ENCODE peak calls at places on chromosome 17, in four cellular contexts. Q is fibroblast of mammary gland, W is HFF-Myc, U is uterus. R is an unnamed sample.

GRCh38 chr17:19417611-19418010 is 6.6 kb downstream of the RNF112 start:
- DNase-seq in Q (no peak), W (no peak), U (no peak), R (no peak)

GRCh38 chr17:19996502-19996901 is 12.7 kb upstream of the SPECC1 start:
- DNase-seq in Q (no peak), W (no peak), U (no peak), R (no peak)

GRCh38 chr17:19372439-19372838 is 5.9 kb upstream of the MAPK7 start:
- DNase-seq in Q (no peak), W (no peak), U (no peak), R (no peak)

GRCh38 chr17:69800870-69801269 is 274.2 kb upstream of the KCNJ16 start:
- DNase-seq in Q (no peak), W (no peak), U (no peak), R (no peak)

GRCh38 chr17:78568494-78569115 is 8.6 kb downstream of the DNAH17 start:
- DNase-seq in Q (peak), W (no peak), U (no peak), R (peak)

GRCh38 chr17:27555364-27555763 is 75.6 kb upstream of the LGALS9 start:
- DNase-seq in Q (no peak), W (no peak), U (no peak), R (peak)

GRCh38 chr17:14098246-14098645 is 28.9 kb downstream of the COX10 start:
- DNase-seq in Q (no peak), W (no peak), U (no peak), R (no peak)

GRCh38 chr17:42781639-42782401 is 1.4 kb downstream of the WNK4 start:
- DNase-seq in Q (no peak), W (no peak), U (no peak), R (peak)

GRCh38 chr17:9044796-9045470 is 23.6 kb downstream of the NTN1 start:
- DNase-seq in Q (no peak), W (no peak), U (peak), R (no peak)

GRCh38 chr17:4506892-4507291 is 8.2 kb downstream of the SPNS2 start:
- DNase-seq in Q (no peak), W (no peak), U (no peak), R (no peak)

DNA sequence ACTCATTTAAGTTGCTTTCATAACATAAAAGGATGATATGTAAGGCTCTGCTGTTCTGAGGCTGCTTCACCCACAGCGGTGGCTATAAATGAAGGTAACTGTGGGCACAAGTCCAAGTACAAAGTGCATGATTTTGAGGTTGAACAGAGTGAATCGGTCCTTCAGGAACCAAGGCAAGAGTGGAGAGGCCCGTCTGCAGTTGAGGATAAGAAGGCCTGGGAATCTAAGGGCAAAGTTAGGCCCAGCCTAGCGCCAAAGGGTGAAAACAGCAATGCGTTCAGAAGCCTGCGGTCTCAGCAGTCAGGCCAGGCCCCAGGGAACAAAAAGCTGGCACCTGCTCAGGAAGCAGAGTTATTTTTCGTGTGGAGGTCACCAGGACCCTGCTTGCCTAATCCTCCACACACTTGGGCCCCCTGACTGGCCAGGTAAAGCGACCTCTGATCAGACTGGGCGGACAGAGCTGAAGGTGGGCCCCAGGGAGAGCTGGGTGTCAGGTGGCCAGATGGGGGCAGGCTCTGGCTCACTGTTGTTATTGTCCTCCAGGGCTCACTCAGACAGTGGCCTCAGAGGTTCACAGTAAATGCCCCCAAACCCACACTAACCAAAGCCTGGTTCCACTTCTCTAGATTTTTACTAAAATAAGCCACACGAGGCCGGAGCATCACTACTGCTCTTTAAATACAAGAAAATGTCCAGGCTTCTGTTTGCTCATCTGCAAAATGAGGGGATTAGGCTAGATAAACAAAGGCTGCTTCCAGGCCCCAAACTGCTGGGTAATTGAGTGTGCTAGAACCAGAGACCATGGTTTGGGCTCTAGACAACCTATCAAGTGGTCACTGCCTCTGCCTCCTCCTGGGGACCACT is 46.4 kb downstream of the TEX2 start:
- DNase-seq in Q (peak), W (no peak), U (peak), R (peak)
- TF ChIP-seq CTCF in Q (no peak), W (peak), U (no peak), R (no peak)

GRCh38 chr17:12667299-12667958 is 1.7 kb downstream of the MYOCD start:
- DNase-seq in Q (peak), W (no peak), U (peak), R (peak)

GRCh38 chr17:12665263-12666210 is at the start of gene MYOCD:
- DNase-seq in Q (no peak), W (no peak), U (peak), R (no peak)

GRCh38 chr17:12664894-12665262 is 812 bp upstream of the MYOCD start:
- DNase-seq in Q (no peak), W (no peak), U (no peak), R (no peak)

GRCh38 chr17:12664252-12664651 is 1.4 kb upstream of the MYOCD start:
- DNase-seq in Q (no peak), W (no peak), U (no peak), R (no peak)

DNA sequence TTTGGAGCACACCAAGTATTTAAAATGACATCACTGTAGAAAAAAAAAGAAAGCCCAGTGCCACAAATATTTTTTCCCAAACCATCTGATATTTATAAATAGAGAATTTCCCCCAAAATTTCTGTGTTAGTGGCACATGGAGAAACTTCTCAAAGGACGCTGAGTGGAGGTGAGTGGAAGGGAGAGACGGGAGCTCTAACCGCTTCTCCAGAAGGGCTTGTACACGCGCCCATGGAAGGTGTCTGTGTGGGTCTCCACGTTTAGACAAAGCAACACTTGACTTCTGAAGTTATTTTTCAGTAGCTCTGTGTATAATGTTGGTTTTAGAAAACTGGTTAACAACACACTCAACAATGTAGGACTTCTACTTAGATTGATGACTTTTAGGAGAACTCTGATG is 1.0 kb downstream of the MYOCD start:
- DNase-seq in Q (no peak), W (no peak), U (no peak), R (no peak)
- H3K4me3 ChIP-seq in Q (no peak), W (no peak), U (peak), R (no peak)

DNA sequence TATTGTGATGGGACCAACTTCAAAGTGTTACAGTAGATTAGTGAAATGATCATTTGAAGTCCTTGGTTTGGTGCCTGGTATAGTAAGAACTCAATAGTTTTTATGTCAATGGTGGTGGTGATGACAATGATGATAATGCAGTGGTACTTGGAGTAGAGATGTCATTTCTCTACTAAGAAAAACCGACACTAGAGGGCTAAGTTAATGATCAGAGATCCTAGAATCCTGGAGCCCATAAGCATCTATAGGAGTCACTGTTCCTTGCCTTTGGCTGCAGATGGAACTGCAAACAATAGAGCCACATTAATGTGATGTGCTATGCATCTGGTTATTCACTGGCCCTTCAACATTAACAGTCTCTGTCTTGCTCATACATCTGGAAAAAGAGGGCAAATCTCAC is 103.8 kb downstream of the ANKFN1 start:
- DNase-seq in Q (no peak), W (no peak), U (no peak), R (no peak)
- TF ChIP-seq CTCF in Q (no peak), W (no peak), U (no peak), R (no peak)

DNA sequence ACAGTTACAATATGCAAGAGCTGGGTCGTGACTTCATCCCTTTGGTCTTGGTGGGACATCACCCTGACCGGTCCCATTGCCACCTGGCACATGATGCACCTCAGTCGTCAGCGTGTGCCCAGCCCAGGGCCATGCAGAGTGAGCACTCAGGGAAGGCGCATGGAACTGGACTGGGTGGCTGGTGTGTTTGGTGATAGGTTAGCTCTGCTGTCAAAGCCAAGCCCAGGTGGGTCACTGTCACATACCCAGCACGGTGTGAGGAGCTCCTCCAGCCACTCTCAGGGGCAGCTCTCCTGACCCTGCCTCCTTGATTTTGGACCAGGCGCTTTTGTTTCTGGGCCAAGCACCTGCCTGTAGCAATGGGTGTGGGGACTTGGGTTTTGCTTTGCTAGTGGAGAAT is 180.9 kb downstream of the RAB11FIP4 start:
- DNase-seq in Q (no peak), W (no peak), U (no peak), R (no peak)
- H3K4me3 ChIP-seq in Q (no peak), W (no peak), U (no peak), R (no peak)

GRCh38 chr17:1108810-1109605 is 70.8 kb downstream of the ABR start:
- DNase-seq in Q (peak), W (no peak), U (no peak), R (peak)

GRCh38 chr17:1109606-1110523 is 69.9 kb downstream of the ABR start:
- DNase-seq in Q (no peak), W (no peak), U (no peak), R (no peak)

GRCh38 chr17:1107083-1107776 is 72.6 kb downstream of the ABR start:
- DNase-seq in Q (no peak), W (no peak), U (no peak), R (no peak)

GRCh38 chr17:1107777-1108559 is 71.8 kb downstream of the ABR start:
- DNase-seq in Q (no peak), W (no peak), U (no peak), R (no peak)

DNA sequence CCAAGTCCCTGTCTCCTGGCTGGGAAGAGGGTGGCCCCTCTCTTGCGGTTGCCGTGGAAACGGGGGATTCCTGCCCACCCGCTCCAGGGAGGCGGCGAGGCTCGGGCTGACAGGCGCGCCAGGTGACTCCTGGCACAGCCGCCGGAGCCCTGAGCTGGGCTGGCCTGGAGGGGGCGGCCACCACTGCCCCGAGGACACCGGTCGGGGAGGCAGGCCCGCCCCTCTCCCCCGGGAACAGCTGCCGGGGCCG is 71.3 kb downstream of the ABR start:
- DNase-seq in Q (no peak), W (no peak), U (no peak), R (no peak)
- TF ChIP-seq CTCF in Q (no peak), W (no peak), U (no peak), R (no peak)

DNA sequence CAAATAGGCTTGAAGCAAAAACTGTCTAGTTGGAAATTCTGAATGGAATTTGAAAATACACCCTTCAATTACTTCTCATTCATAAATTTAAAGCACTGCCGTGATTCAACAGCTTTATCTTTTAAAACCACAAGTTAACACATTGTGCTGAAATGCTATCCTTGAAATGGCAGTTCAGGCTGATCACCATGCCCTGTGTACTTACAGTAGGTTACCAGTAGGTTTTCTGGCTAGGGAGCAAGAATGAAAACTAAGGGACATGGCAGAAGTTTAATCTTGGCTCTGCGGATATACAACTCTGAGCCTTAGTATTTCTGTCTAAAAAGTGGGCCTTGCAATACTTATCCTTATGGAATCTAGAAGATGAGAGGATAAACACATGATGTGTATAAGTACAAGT is 28.0 kb downstream of the NXPH3 start:
- DNase-seq in Q (peak), W (no peak), U (no peak), R (peak)
- H3K4me3 ChIP-seq in Q (no peak), W (no peak), U (no peak), R (no peak)

DNA sequence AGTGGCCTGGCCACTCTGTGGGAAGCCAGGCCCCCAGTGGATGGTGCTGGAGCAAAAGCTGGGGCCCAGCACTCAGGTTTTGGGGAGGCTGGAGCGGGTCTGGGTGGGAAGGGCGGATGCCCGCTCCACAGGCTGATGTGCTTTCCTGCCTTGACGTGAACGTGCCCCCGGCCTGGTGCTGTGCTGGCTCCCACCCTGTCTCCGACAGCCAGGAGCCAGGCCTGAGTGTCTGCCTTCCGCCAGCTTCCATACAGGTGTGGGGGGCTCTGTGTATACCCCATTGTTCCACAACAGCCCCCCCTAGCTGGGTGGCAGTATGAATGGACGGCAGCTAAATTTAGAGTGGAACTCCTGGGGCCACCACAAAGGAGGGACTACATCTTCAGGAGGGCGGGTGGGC is 20.0 kb downstream of the HIC1 start:
- DNase-seq in Q (no peak), W (no peak), U (peak), R (no peak)
- TF ChIP-seq CTCF in Q (no peak), W (no peak), U (no peak), R (no peak)

GRCh38 chr17:71337903-71338302 is 782.9 kb upstream of the SOX9 start:
- DNase-seq in Q (no peak), W (no peak), U (no peak), R (peak)

GRCh38 chr17:71335212-71335611 is 785.6 kb upstream of the SOX9 start:
- DNase-seq in Q (no peak), W (no peak), U (no peak), R (no peak)

GRCh38 chr17:71334041-71334781 is 786.6 kb upstream of the SOX9 start:
- DNase-seq in Q (peak), W (no peak), U (no peak), R (no peak)

GRCh38 chr17:71339219-71339618 is 781.6 kb upstream of the SOX9 start:
- DNase-seq in Q (no peak), W (no peak), U (no peak), R (no peak)

DNA sequence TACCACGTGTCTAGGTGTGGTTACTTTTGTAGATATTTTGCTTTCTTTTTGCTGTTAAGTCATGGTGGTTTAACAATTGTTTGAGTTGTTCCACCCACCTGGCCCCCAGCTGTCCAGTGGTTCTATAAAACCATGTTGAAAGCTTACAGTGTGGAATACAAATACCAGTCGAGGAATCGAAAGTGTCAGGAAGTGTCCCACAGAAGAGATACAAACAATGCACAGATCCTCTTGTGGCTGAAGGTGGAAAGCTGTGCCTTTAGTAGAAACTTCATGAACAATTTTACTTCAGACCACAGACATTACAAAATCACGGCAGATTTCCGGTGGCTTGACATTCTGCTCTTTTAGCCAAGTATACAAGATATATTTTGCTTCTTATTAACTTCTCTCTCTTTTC is 782.4 kb upstream of the SOX9 start:
- DNase-seq in Q (peak), W (peak), U (no peak), R (peak)
- H3K4me3 ChIP-seq in Q (no peak), W (no peak), U (no peak), R (no peak)

DNA sequence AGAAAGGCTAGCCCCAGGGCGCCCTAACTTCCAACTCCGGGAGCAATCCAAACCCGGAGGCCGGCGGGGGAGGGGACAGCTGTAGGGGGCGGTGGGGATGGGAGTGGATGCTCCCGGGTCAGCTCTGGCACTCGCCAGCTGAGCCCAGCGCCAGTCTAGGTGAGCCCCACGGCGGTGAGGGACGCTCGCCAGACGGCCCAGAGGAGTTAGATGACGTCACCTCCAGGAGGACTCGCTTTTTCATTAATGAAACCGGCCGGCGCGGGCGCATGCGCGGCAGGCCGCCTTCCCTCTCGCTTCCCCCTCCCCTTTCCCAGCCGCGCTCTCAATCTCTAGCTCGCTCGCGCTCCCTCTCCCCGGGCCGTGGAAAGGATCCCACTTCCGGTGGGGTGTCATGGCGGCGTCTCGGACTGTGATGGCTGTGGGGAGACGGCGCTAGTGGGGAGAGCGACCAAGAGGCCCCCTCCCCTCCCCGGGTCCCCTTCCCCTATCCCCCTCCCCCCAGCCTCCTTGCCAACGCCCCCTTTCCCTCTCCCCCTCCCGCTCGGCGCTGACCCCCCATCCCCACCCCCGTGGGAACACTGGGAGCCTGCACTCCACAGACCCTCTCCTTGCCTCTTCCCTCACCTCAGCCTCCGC is at the start of gene NF1:
- DNase-seq in Q (peak), W (peak), U (peak), R (peak)
- TF ChIP-seq CTCF in Q (no peak), W (no peak), U (no peak), R (no peak)

DNA sequence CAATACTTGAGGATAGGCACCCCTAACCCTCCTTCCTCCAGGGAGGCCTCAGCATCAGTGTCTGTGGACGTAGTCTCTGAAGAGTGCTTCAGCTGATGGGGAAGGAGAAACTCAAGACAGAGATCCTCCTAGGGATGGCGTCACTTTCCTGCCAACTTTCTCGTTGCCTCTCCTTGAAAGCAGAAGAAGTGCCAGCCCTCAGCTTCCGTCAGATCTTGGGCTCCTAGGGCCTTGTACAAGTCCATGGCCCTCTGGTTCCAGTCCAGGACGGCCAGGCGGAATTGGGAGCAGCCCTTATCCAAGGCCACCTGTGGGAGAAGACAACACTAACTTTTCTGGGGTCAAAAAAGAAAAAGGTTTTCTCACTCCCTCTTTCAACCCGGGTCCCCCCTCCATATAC is 1.3 kb downstream of the SAT2 start:
- DNase-seq in Q (no peak), W (no peak), U (no peak), R (no peak)
- H3K4me3 ChIP-seq in Q (peak), W (peak), U (peak), R (peak)